ENCODE peak calls at places on chromosomes 4 and X, in eight cellular contexts. I, W, O, T, G, A, R and H are unnamed samples.

GRCh38 chr4:127849505-127850234 is 31.0 kb upstream of the PLK4 start:
- DNase-seq in W (no peak), I (no peak), O (no peak), G (no peak), T (no peak), A (no peak), R (no peak), H (no peak)

GRCh38 chr4:168931215-168931650 is 78.8 kb downstream of the CBR4 start:
- DNase-seq in I (no peak), T (no peak), W (no peak), G (no peak), R (no peak), A (no peak), O (no peak), H (no peak)

GRCh38 chr4:108168672-108169562 is at the start of gene LEF1:
- DNase-seq in O (peak; percentile 83), T (peak; percentile 83), G (peak; percentile 32), W (no peak), R (peak; percentile 12), I (peak; percentile 65), A (no peak), H (no peak)

GRCh38 chr4:54318904-54319303 is 89.8 kb downstream of the PDGFRA start:
- DNase-seq in R (peak; percentile 2), W (peak; percentile 18), G (peak; percentile 14), T (peak; percentile 53), O (peak; percentile 21), A (no peak), I (no peak), H (no peak)

GRCh38 chrX:126552313-126553022 is at the start of gene DCAF12L1:
- DNase-seq in O (no peak), A (no peak), R (no peak), W (no peak), T (no peak), I (no peak), G (no peak), H (no peak)

GRCh38 chrX:6021316-6022091 is 207.2 kb downstream of the NLGN4X start:
- DNase-seq in W (peak; percentile 70), G (peak; percentile 25), R (no peak), O (peak; percentile 24), I (no peak), T (peak; percentile 8), A (peak; percentile 11), H (peak; percentile 7)

GRCh38 chr4:23130845-23131244 is 438.1 kb downstream of the GBA3 start:
- DNase-seq in W (no peak), O (no peak), I (no peak), T (no peak), G (no peak), A (no peak), R (no peak), H (no peak)

GRCh38 chrX:108235990-108236389 is 144.4 kb downstream of the ATG4A start:
- DNase-seq in R (no peak), I (no peak), T (no peak), O (no peak), A (no peak), G (no peak), W (no peak), H (no peak)

GRCh38 chrX:136162827-136163427 is 15.6 kb downstream of the FHL1 start:
- DNase-seq in A (no peak), I (peak; percentile 17), O (peak; percentile 56), G (peak; percentile 38), T (peak; percentile 28), R (peak; percentile 61), W (no peak), H (no peak)

GRCh38 chr4:921830-922331 is 10.2 kb downstream of the GAK start:
- DNase-seq in I (peak; percentile 23), R (no peak), G (no peak), O (peak; percentile 31), A (no peak), W (no peak), T (peak; percentile 72), H (no peak)

GRCh38 chr4:4592414-4592813 is 50.6 kb upstream of the STX18 start:
- DNase-seq in T (no peak), G (no peak), A (no peak), R (no peak), W (no peak), O (no peak), I (no peak), H (no peak)

GRCh38 chr4:11355224-11355623 is 73.5 kb downstream of the HS3ST1 start:
- DNase-seq in A (no peak), R (no peak), I (no peak), W (no peak), G (no peak), O (no peak), T (no peak), H (no peak)

GRCh38 chr4:137432431-137432830 is 99.9 kb downstream of the PCDH18 start:
- DNase-seq in O (no peak), A (no peak), R (no peak), T (no peak), I (no peak), G (no peak), W (no peak), H (no peak)

GRCh38 chr4:122117743-122118142 is 34.4 kb upstream of the BLTP1 start:
- DNase-seq in R (no peak), O (peak; percentile 15), G (no peak), I (no peak), W (no peak), A (no peak), T (no peak), H (no peak)

GRCh38 chrX:130734713-130735112 is 168.3 kb downstream of the ENOX2 start:
- DNase-seq in O (no peak), G (no peak), I (no peak), R (no peak), W (no peak), A (no peak), T (no peak), H (no peak)

GRCh38 chr4:141643557-141643956 is 7.2 kb downstream of the IL15 start:
- DNase-seq in W (no peak), G (peak; percentile 69), I (no peak), A (no peak), O (no peak), T (peak; percentile 25), R (no peak), H (no peak)

GRCh38 chrX:46381630-46382029 is 163.6 kb downstream of the ZNF674 start:
- DNase-seq in T (peak; percentile 22), R (peak; percentile 14), G (peak; percentile 20), O (peak; percentile 42), W (no peak), A (no peak), I (peak; percentile 3), H (no peak)

GRCh38 chr4:82367438-82368097 is 6.2 kb downstream of the HNRNPD start:
- DNase-seq in T (no peak), A (no peak), W (no peak), R (no peak), G (no peak), I (no peak), O (no peak), H (no peak)

GRCh38 chr4:104491826-104492771 is 2.6 kb downstream of the CXXC4 start:
- DNase-seq in A (peak; percentile 32), G (no peak), R (no peak), W (peak; percentile 62), I (no peak), O (no peak), T (peak; percentile 67), H (no peak)

GRCh38 chr4:2637956-2638552 is 101.6 kb downstream of the FAM193A start:
- DNase-seq in A (no peak), O (no peak), G (no peak), I (no peak), T (no peak), W (peak; percentile 61), R (no peak), H (no peak)

GRCh38 chr4:7813674-7814073 is 126.0 kb downstream of the AFAP1 start:
- DNase-seq in R (no peak), W (no peak), A (no peak), T (no peak), I (no peak), O (peak; percentile 30), G (peak; percentile 71), H (no peak)

GRCh38 chrX:145405012-145405411 is 157.7 kb downstream of the SPANXN1 start:
- DNase-seq in I (no peak), O (peak; percentile 1), A (peak; percentile 17), T (peak; percentile 5), R (peak; percentile 8), W (peak; percentile 18), G (peak; percentile 16), H (no peak)

GRCh38 chr4:39631700-39632079 is 7.0 kb downstream of the SMIM14 start:
- DNase-seq in A (no peak), G (no peak), O (no peak), R (no peak), I (no peak), W (no peak), T (peak; percentile 45), H (no peak)

GRCh38 chr4:56099378-56099786 is 150.6 kb downstream of the CEP135 start:
- DNase-seq in W (peak; percentile 32), R (no peak), A (peak; percentile 54), T (no peak), G (no peak), O (no peak), I (no peak), H (peak; percentile 60)

GRCh38 chr4:534576-535151 is 35.7 kb downstream of the PIGG start:
- DNase-seq in A (no peak), R (no peak), G (no peak), T (no peak), I (no peak), W (no peak), O (no peak), H (no peak)

GRCh38 chrX:55487143-55487542 is 2.5 kb downstream of the USP51 start:
- DNase-seq in O (no peak), G (no peak), I (no peak), A (no peak), W (no peak), T (no peak), R (no peak), H (no peak)

GRCh38 chr4:127574643-127575042 is 58.1 kb upstream of the INTU start:
- DNase-seq in I (no peak), W (no peak), O (no peak), R (no peak), G (no peak), T (no peak), A (no peak), H (no peak)

GRCh38 chr4:6250235-6250983 is 19.2 kb upstream of the WFS1 start:
- DNase-seq in O (no peak), G (peak; percentile 43), R (peak; percentile 58), I (no peak), W (peak; percentile 93), T (peak; percentile 83), A (peak; percentile 68), H (no peak)

GRCh38 chr4:163167333-163167626 is 590 bp upstream of the NAF1 start:
- DNase-seq in R (no peak), W (peak; percentile 21), O (no peak), A (peak; percentile 4), T (no peak), I (no peak), G (no peak), H (no peak)

GRCh38 chrX:101417190-101417589 is 9.2 kb downstream of the HNRNPH2 start:
- DNase-seq in A (no peak), T (no peak), G (no peak), I (no peak), W (no peak), R (no peak), O (no peak), H (no peak)

GRCh38 chr4:41360911-41361830 is 104.4 kb downstream of the UCHL1 start:
- DNase-seq in W (peak; percentile 74), O (peak; percentile 3), G (no peak), I (no peak), T (no peak), A (peak; percentile 48), R (peak; percentile 43), H (peak; percentile 66)

GRCh38 chr4:46648088-46648744 is 258.3 kb upstream of the GABRA2 start:
- DNase-seq in I (no peak), W (peak; percentile 16), A (no peak), O (no peak), R (peak; percentile 21), T (peak; percentile 21), G (no peak), H (no peak)

GRCh38 chr4:18401435-18401834 is 379.9 kb upstream of the LCORL start:
- DNase-seq in T (no peak), G (no peak), A (no peak), I (no peak), R (no peak), W (no peak), O (no peak), H (no peak)

GRCh38 chr4:10157478-10158354 is 41.1 kb upstream of the WDR1 start:
- DNase-seq in A (peak; percentile 48), I (no peak), G (peak; percentile 73), R (peak; percentile 56), W (peak; percentile 78), T (peak; percentile 82), O (peak; percentile 52), H (no peak)